ENCODE peak calls at places on chromosomes 6 and 20, in eight cellular contexts. One of them, this sample, is unnamed.

GRCh38 chr20:37986873-37987601 is 46.2 kb downstream of the TTI1 start:
- DNase-seq in keratinocyte: no peak
- DNase-seq in esophagus muscularis mucosa: no peak
- DNase-seq in upper lobe of left lung: peak
- DNase-seq in ascending aorta: no peak
- DNase-seq in CD8-positive, alpha-beta T cell: no peak
- DNase-seq in H9: no peak
- DNase-seq in right lobe of liver: peak
- DNase-seq in this sample: peak

GRCh38 chr20:57672953-57673575 is 36.8 kb downstream of the PMEPA1 start:
- DNase-seq in keratinocyte: no peak
- DNase-seq in right lobe of liver: no peak
- DNase-seq in H9: no peak
- DNase-seq in esophagus muscularis mucosa: no peak
- DNase-seq in upper lobe of left lung: no peak
- DNase-seq in CD8-positive, alpha-beta T cell: no peak
- DNase-seq in ascending aorta: no peak
- DNase-seq in this sample: no peak

GRCh38 chr6:56693246-56693607 is 50.5 kb upstream of the DST start:
- DNase-seq in keratinocyte: no peak
- DNase-seq in ascending aorta: no peak
- DNase-seq in H9: no peak
- DNase-seq in esophagus muscularis mucosa: no peak
- DNase-seq in CD8-positive, alpha-beta T cell: no peak
- DNase-seq in upper lobe of left lung: peak
- DNase-seq in right lobe of liver: peak
- DNase-seq in this sample: no peak

GRCh38 chr6:84581494-84582259 is 182.7 kb downstream of the TBX18 start:
- DNase-seq in right lobe of liver: no peak
- DNase-seq in keratinocyte: no peak
- DNase-seq in upper lobe of left lung: no peak
- DNase-seq in ascending aorta: no peak
- DNase-seq in esophagus muscularis mucosa: no peak
- DNase-seq in CD8-positive, alpha-beta T cell: no peak
- DNase-seq in H9: no peak
- DNase-seq in this sample: no peak

GRCh38 chr6:30156262-30156599 is 4.8 kb downstream of the TRIM10 start:
- DNase-seq in ascending aorta: no peak
- DNase-seq in esophagus muscularis mucosa: peak
- DNase-seq in right lobe of liver: peak
- DNase-seq in H9: no peak
- DNase-seq in keratinocyte: peak
- DNase-seq in upper lobe of left lung: peak
- DNase-seq in CD8-positive, alpha-beta T cell: no peak
- DNase-seq in this sample: no peak

GRCh38 chr20:61980647-61981583 is 84.8 kb downstream of the TAF4 start:
- DNase-seq in CD8-positive, alpha-beta T cell: no peak
- DNase-seq in ascending aorta: no peak
- DNase-seq in esophagus muscularis mucosa: no peak
- DNase-seq in right lobe of liver: peak
- DNase-seq in keratinocyte: no peak
- DNase-seq in upper lobe of left lung: peak
- DNase-seq in H9: no peak
- DNase-seq in this sample: peak

GRCh38 chr20:32969356-32970114 is 34.7 kb downstream of the SUN5 start:
- DNase-seq in keratinocyte: no peak
- DNase-seq in upper lobe of left lung: no peak
- DNase-seq in H9: peak
- DNase-seq in CD8-positive, alpha-beta T cell: peak
- DNase-seq in esophagus muscularis mucosa: peak
- DNase-seq in ascending aorta: no peak
- DNase-seq in right lobe of liver: no peak
- DNase-seq in this sample: no peak

GRCh38 chr6:38432479-38432878 is 207.2 kb downstream of the BTBD9 start:
- DNase-seq in ascending aorta: no peak
- DNase-seq in esophagus muscularis mucosa: no peak
- DNase-seq in right lobe of liver: no peak
- DNase-seq in keratinocyte: no peak
- DNase-seq in H9: no peak
- DNase-seq in CD8-positive, alpha-beta T cell: no peak
- DNase-seq in upper lobe of left lung: no peak
- DNase-seq in this sample: no peak

GRCh38 chr6:145241039-145241438 is 494.3 kb downstream of the EPM2A start:
- DNase-seq in upper lobe of left lung: no peak
- DNase-seq in ascending aorta: no peak
- DNase-seq in H9: no peak
- DNase-seq in esophagus muscularis mucosa: no peak
- DNase-seq in CD8-positive, alpha-beta T cell: no peak
- DNase-seq in right lobe of liver: no peak
- DNase-seq in keratinocyte: no peak
- DNase-seq in this sample: no peak

GRCh38 chr20:3797592-3798404 is 1.7 kb downstream of the CDC25B start:
- DNase-seq in keratinocyte: no peak
- DNase-seq in right lobe of liver: no peak
- DNase-seq in CD8-positive, alpha-beta T cell: peak
- DNase-seq in esophagus muscularis mucosa: no peak
- DNase-seq in upper lobe of left lung: no peak
- DNase-seq in ascending aorta: no peak
- DNase-seq in H9: no peak
- DNase-seq in this sample: no peak

GRCh38 chr6:11437824-11438459 is 99.6 kb upstream of the TMEM170B start:
- DNase-seq in right lobe of liver: no peak
- DNase-seq in ascending aorta: no peak
- DNase-seq in keratinocyte: no peak
- DNase-seq in H9: no peak
- DNase-seq in upper lobe of left lung: no peak
- DNase-seq in esophagus muscularis mucosa: no peak
- DNase-seq in CD8-positive, alpha-beta T cell: no peak
- DNase-seq in this sample: no peak

GRCh38 chr20:4160761-4161305 is 145.5 kb upstream of the RNF24 start:
- DNase-seq in upper lobe of left lung: peak
- DNase-seq in ascending aorta: no peak
- DNase-seq in H9: no peak
- DNase-seq in keratinocyte: no peak
- DNase-seq in right lobe of liver: peak
- DNase-seq in CD8-positive, alpha-beta T cell: no peak
- DNase-seq in esophagus muscularis mucosa: no peak
- DNase-seq in this sample: peak

GRCh38 chr6:134553941-134554340 is 236.0 kb upstream of the SGK1 start:
- DNase-seq in ascending aorta: no peak
- DNase-seq in keratinocyte: no peak
- DNase-seq in right lobe of liver: no peak
- DNase-seq in esophagus muscularis mucosa: no peak
- DNase-seq in CD8-positive, alpha-beta T cell: no peak
- DNase-seq in upper lobe of left lung: no peak
- DNase-seq in H9: no peak
- DNase-seq in this sample: no peak

GRCh38 chr6:69732045-69732444 is 64.8 kb downstream of the LMBRD1 start:
- DNase-seq in CD8-positive, alpha-beta T cell: no peak
- DNase-seq in ascending aorta: no peak
- DNase-seq in H9: no peak
- DNase-seq in right lobe of liver: no peak
- DNase-seq in esophagus muscularis mucosa: no peak
- DNase-seq in keratinocyte: no peak
- DNase-seq in upper lobe of left lung: no peak
- DNase-seq in this sample: no peak

GRCh38 chr6:69735029-69735428 is 61.8 kb downstream of the LMBRD1 start:
- DNase-seq in upper lobe of left lung: no peak
- DNase-seq in keratinocyte: no peak
- DNase-seq in CD8-positive, alpha-beta T cell: no peak
- DNase-seq in esophagus muscularis mucosa: no peak
- DNase-seq in right lobe of liver: no peak
- DNase-seq in ascending aorta: no peak
- DNase-seq in H9: no peak
- DNase-seq in this sample: no peak

GRCh38 chr6:69732640-69733039 is 64.2 kb downstream of the LMBRD1 start:
- DNase-seq in keratinocyte: no peak
- DNase-seq in esophagus muscularis mucosa: no peak
- DNase-seq in H9: no peak
- DNase-seq in right lobe of liver: no peak
- DNase-seq in CD8-positive, alpha-beta T cell: no peak
- DNase-seq in ascending aorta: no peak
- DNase-seq in upper lobe of left lung: no peak
- DNase-seq in this sample: no peak

DNA sequence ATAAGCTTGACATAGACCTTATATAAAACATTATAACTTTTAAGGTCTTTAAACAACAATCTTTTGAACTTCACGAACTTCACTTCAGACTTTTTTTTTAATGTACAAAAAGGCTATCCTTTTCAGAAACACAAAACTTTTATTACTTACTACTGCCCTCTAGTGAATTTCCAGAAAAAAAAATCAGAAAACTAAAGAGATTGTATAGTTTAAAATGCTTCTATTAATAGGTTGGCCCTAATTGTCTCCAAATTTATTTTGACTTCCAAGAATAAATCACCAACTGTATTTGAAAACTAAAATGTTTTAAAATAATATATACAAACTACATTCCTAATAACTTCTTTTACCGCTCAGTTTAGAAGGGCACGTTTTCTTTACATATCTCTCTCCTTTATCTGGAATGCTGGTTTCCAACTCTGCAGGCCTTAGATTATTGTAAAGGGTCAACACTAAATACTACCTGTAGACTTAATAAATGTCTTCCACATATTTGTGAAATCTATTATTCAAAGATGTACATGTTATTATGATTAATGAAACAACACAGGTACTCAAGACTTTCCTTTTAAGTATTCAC is 66.8 kb downstream of the LMBRD1 start:
- DNase-seq in esophagus muscularis mucosa: no peak
- DNase-seq in upper lobe of left lung: no peak
- DNase-seq in H9: no peak
- DNase-seq in ascending aorta: no peak
- DNase-seq in keratinocyte: no peak
- DNase-seq in CD8-positive, alpha-beta T cell: no peak
- DNase-seq in right lobe of liver: no peak
- DNase-seq in this sample: no peak
- TF ChIP-seq CTCF in esophagus muscularis mucosa: peak
- TF ChIP-seq CTCF in upper lobe of left lung: no peak
- TF ChIP-seq CTCF in H9: peak
- TF ChIP-seq CTCF in ascending aorta: peak
- TF ChIP-seq CTCF in keratinocyte: no peak
- TF ChIP-seq CTCF in CD8-positive, alpha-beta T cell: peak
- TF ChIP-seq CTCF in right lobe of liver: peak
- TF ChIP-seq CTCF in this sample: no peak

GRCh38 chr20:1299522-1299921 is 29.4 kb downstream of the SDCBP2 start:
- DNase-seq in H9: peak
- DNase-seq in right lobe of liver: no peak
- DNase-seq in upper lobe of left lung: no peak
- DNase-seq in CD8-positive, alpha-beta T cell: peak
- DNase-seq in ascending aorta: no peak
- DNase-seq in esophagus muscularis mucosa: no peak
- DNase-seq in keratinocyte: no peak
- DNase-seq in this sample: peak
- TF ChIP-seq CTCF in H9: peak
- TF ChIP-seq CTCF in right lobe of liver: no peak
- TF ChIP-seq CTCF in upper lobe of left lung: peak
- TF ChIP-seq CTCF in CD8-positive, alpha-beta T cell: peak
- TF ChIP-seq CTCF in ascending aorta: no peak
- TF ChIP-seq CTCF in esophagus muscularis mucosa: no peak
- TF ChIP-seq CTCF in keratinocyte: peak
- TF ChIP-seq CTCF in this sample: peak

DNA sequence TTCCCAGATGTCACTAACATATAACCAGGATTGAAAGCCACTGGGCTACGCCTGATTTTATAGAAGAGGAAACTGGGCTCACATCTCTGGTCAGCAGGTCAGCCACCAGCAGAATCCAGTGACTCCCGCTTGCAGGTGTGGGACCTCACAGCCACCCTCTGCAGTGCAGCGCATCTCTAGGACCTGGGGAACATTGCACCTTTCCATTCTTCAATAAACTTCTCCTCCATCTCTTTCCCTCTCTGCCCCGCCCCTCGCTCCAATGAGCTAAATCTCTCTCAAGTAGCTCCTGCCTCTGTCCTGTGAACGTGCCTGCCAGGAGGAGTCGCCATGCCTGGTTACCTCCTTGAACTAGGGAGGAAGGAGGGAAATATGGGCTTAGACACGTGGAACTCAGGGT is 469.6 kb downstream of the PREX1 start:
- DNase-seq in H9: no peak
- DNase-seq in esophagus muscularis mucosa: no peak
- DNase-seq in ascending aorta: no peak
- DNase-seq in upper lobe of left lung: no peak
- DNase-seq in CD8-positive, alpha-beta T cell: no peak
- DNase-seq in keratinocyte: no peak
- DNase-seq in right lobe of liver: no peak
- DNase-seq in this sample: no peak
- TF ChIP-seq CTCF in H9: no peak
- TF ChIP-seq CTCF in esophagus muscularis mucosa: no peak
- TF ChIP-seq CTCF in ascending aorta: no peak
- TF ChIP-seq CTCF in upper lobe of left lung: no peak
- TF ChIP-seq CTCF in CD8-positive, alpha-beta T cell: no peak
- TF ChIP-seq CTCF in keratinocyte: no peak
- TF ChIP-seq CTCF in right lobe of liver: no peak
- TF ChIP-seq CTCF in this sample: no peak

GRCh38 chr6:39892490-39893129 is 41.7 kb downstream of the MOCS1 start:
- DNase-seq in CD8-positive, alpha-beta T cell: no peak
- DNase-seq in upper lobe of left lung: peak
- DNase-seq in keratinocyte: no peak
- DNase-seq in esophagus muscularis mucosa: no peak
- DNase-seq in right lobe of liver: peak
- DNase-seq in H9: peak
- DNase-seq in ascending aorta: no peak
- DNase-seq in this sample: peak
- TF ChIP-seq CTCF in CD8-positive, alpha-beta T cell: no peak
- TF ChIP-seq CTCF in upper lobe of left lung: peak
- TF ChIP-seq CTCF in keratinocyte: peak
- TF ChIP-seq CTCF in esophagus muscularis mucosa: peak
- TF ChIP-seq CTCF in right lobe of liver: peak
- TF ChIP-seq CTCF in H9: peak
- TF ChIP-seq CTCF in ascending aorta: peak
- TF ChIP-seq CTCF in this sample: peak

GRCh38 chr6:43359831-43360230 is 9.6 kb downstream of the ZNF318 start:
- DNase-seq in right lobe of liver: no peak
- DNase-seq in ascending aorta: no peak
- DNase-seq in CD8-positive, alpha-beta T cell: no peak
- DNase-seq in upper lobe of left lung: no peak
- DNase-seq in keratinocyte: no peak
- DNase-seq in esophagus muscularis mucosa: no peak
- DNase-seq in H9: no peak
- DNase-seq in this sample: no peak

GRCh38 chr6:43359381-43359780 is 10.1 kb downstream of the ZNF318 start:
- DNase-seq in upper lobe of left lung: no peak
- DNase-seq in H9: no peak
- DNase-seq in CD8-positive, alpha-beta T cell: no peak
- DNase-seq in ascending aorta: no peak
- DNase-seq in esophagus muscularis mucosa: no peak
- DNase-seq in keratinocyte: no peak
- DNase-seq in right lobe of liver: no peak
- DNase-seq in this sample: no peak

GRCh38 chr6:43355862-43356590 is 13.4 kb downstream of the ZNF318 start:
- DNase-seq in esophagus muscularis mucosa: no peak
- DNase-seq in H9: peak
- DNase-seq in ascending aorta: no peak
- DNase-seq in keratinocyte: no peak
- DNase-seq in right lobe of liver: no peak
- DNase-seq in upper lobe of left lung: no peak
- DNase-seq in CD8-positive, alpha-beta T cell: no peak
- DNase-seq in this sample: peak

GRCh38 chr6:43361269-43361668 is 8.2 kb downstream of the ZNF318 start:
- DNase-seq in right lobe of liver: no peak
- DNase-seq in H9: no peak
- DNase-seq in upper lobe of left lung: no peak
- DNase-seq in keratinocyte: no peak
- DNase-seq in CD8-positive, alpha-beta T cell: no peak
- DNase-seq in esophagus muscularis mucosa: no peak
- DNase-seq in ascending aorta: no peak
- DNase-seq in this sample: no peak
- TF ChIP-seq CTCF in right lobe of liver: no peak
- TF ChIP-seq CTCF in H9: no peak
- TF ChIP-seq CTCF in upper lobe of left lung: no peak
- TF ChIP-seq CTCF in keratinocyte: no peak
- TF ChIP-seq CTCF in CD8-positive, alpha-beta T cell: no peak
- TF ChIP-seq CTCF in esophagus muscularis mucosa: no peak
- TF ChIP-seq CTCF in ascending aorta: no peak
- TF ChIP-seq CTCF in this sample: no peak